ENCODE peak calls at places on chromosome 20, in five cellular contexts. Z is activated T-cell treated with anti-CD3 and anti-CD28 coated beads for 1 hour, A is epithelial cell of esophagus, Q is hepatocyte, K is NCI-H69. E is an unnamed sample.

GRCh38 chr20:63020681-63021080 is 13.9 kb upstream of the BHLHE23 start:
- DNase-seq in A (no peak), K (no peak), Z (no peak), Q (no peak), E (no peak)

GRCh38 chr20:5150226-5151076 is 23.6 kb downstream of the CDS2 start:
- DNase-seq in Q (peak), Z (no peak), K (peak), A (no peak), E (no peak)

GRCh38 chr20:49384437-49385434 is 97.7 kb downstream of the KCNB1 start:
- DNase-seq in A (peak), Q (peak), K (peak), Z (peak), E (peak)

GRCh38 chr20:62409935-62410741 is 3.1 kb upstream of the CABLES2 start:
- DNase-seq in Q (peak), A (peak), K (peak), Z (no peak), E (peak)

GRCh38 chr20:35739294-35740163 is 2.5 kb downstream of the RBM39 start:
- DNase-seq in Z (no peak), K (no peak), A (peak), Q (peak), E (peak)

GRCh38 chr20:6426287-6426891 is 303.6 kb upstream of the FERMT1 start:
- DNase-seq in Z (no peak), A (no peak), K (no peak), Q (no peak), E (no peak)

GRCh38 chr20:35398660-35399144 is 13.1 kb downstream of the UQCC1 start:
- DNase-seq in Z (no peak), K (no peak), A (no peak), Q (no peak), E (no peak)

GRCh38 chr20:34916774-34917354 is 38.7 kb downstream of the GSS start:
- DNase-seq in Z (no peak), Q (no peak), A (no peak), K (peak), E (no peak)

GRCh38 chr20:3734111-3734843 is 1.8 kb downstream of the HSPA12B start:
- DNase-seq in Z (no peak), K (no peak), Q (peak), A (no peak), E (no peak)

GRCh38 chr20:19961298-19961697 is 55.9 kb upstream of the NAA20 start:
- DNase-seq in A (no peak), K (no peak), Z (no peak), Q (no peak), E (no peak)